ENCODE peak calls at places on chromosomes 11 and 22, in five cellular contexts. R, G, O, M and T are unnamed samples.

GRCh38 chr22:50729391-50730012 is 8.5 kb upstream of the ACR start:
- DNase-seq in R (no peak), G (peak; percentile 10), O (no peak), M (no peak), T (no peak)

GRCh38 chr22:38115423-38116205 is 5.1 kb upstream of the BAIAP2L2 start:
- DNase-seq in R (no peak), G (no peak), O (no peak), M (no peak), T (no peak)

GRCh38 chr11:117456027-117456720 is 128.5 kb downstream of the CEP164 start:
- DNase-seq in R (no peak), G (no peak), O (no peak), M (no peak), T (no peak)

GRCh38 chr11:131579932-131580387 is 209.5 kb downstream of the NTM start:
- DNase-seq in R (no peak), G (no peak), O (peak; percentile 42), M (peak; percentile 63), T (no peak)

GRCh38 chr11:76615950-76616349 is 54.6 kb downstream of the LRRC32 start:
- DNase-seq in R (no peak), G (peak; percentile 40), O (no peak), M (no peak), T (peak; percentile 31)

GRCh38 chr11:27721505-27722116 is 21.4 kb upstream of the BDNF start:
- DNase-seq in R (no peak), G (no peak), O (no peak), M (no peak), T (no peak)

GRCh38 chr11:19959697-19960096 is 200.6 kb downstream of the DBX1 start:
- DNase-seq in R (no peak), G (no peak), O (no peak), M (no peak), T (no peak)

GRCh38 chr11:27722117-27722844 is 22.0 kb upstream of the BDNF start:
- DNase-seq in R (no peak), G (no peak), O (no peak), M (peak; percentile 35), T (peak; percentile 61)

GRCh38 chr11:60208146-60208895 is 25.4 kb upstream of the MS4A6A start:
- DNase-seq in R (no peak), G (no peak), O (no peak), M (no peak), T (no peak)

GRCh38 chr11:20155683-20156279 is 4.5 kb downstream of the DBX1 start:
- DNase-seq in R (no peak), G (no peak), O (no peak), M (no peak), T (no peak)

GRCh38 chr11:32232516-32232915 is 141.6 kb downstream of the RCN1 start:
- DNase-seq in R (no peak), G (no peak), O (no peak), M (no peak), T (no peak)

GRCh38 chr11:116225236-116225635 is 547.6 kb downstream of the BUD13 start:
- DNase-seq in R (no peak), G (no peak), O (no peak), M (no peak), T (no peak)

GRCh38 chr11:78465169-78465942 is 47.7 kb upstream of the GAB2 start:
- DNase-seq in R (no peak), G (no peak), O (no peak), M (no peak), T (no peak)

GRCh38 chr11:72932132-72932570 is 117.9 kb downstream of the ATG16L2 start:
- DNase-seq in R (no peak), G (no peak), O (no peak), M (no peak), T (no peak)

GRCh38 chr11:125263268-125263790 is 98.8 kb downstream of the PKNOX2 start:
- DNase-seq in R (no peak), G (peak; percentile 60), O (peak; percentile 52), M (peak; percentile 54), T (peak; percentile 79)

GRCh38 chr22:22061085-22062077 is 78.8 kb upstream of the TOP3B start:
- DNase-seq in R (peak; percentile 8), G (peak; percentile 29), O (no peak), M (no peak), T (no peak)

GRCh38 chr11:110774138-110775014 is 62.1 kb upstream of the ARHGAP20 start:
- DNase-seq in R (no peak), G (no peak), O (peak; percentile 17), M (no peak), T (no peak)

GRCh38 chr11:88315981-88316441 is 21.5 kb downstream of the CTSC start:
- DNase-seq in R (no peak), G (no peak), O (no peak), M (no peak), T (no peak)

GRCh38 chr11:94786264-94787126 is 18.3 kb downstream of the AMOTL1 start:
- DNase-seq in R (no peak), G (no peak), O (no peak), M (peak; percentile 47), T (no peak)

GRCh38 chr11:21398195-21398594 is 728.8 kb downstream of the NELL1 start:
- DNase-seq in R (no peak), G (no peak), O (no peak), M (no peak), T (no peak)

GRCh38 chr22:48346911-48347310 is 1480.8 kb downstream of the BRD1 start:
- DNase-seq in R (no peak), G (no peak), O (no peak), M (no peak), T (no peak)

GRCh38 chr11:116544721-116545120 is 228.1 kb downstream of the BUD13 start:
- DNase-seq in R (no peak), G (no peak), O (no peak), M (no peak), T (no peak)

GRCh38 chr22:33397381-33397907 is 339.3 kb upstream of the SYN3 start:
- DNase-seq in R (no peak), G (no peak), O (no peak), M (no peak), T (no peak)

GRCh38 chr11:69215784-69216415 is 60.2 kb downstream of the SMIM38 start:
- DNase-seq in R (no peak), G (peak; percentile 5), O (no peak), M (no peak), T (no peak)

GRCh38 chr11:64291746-64292457 is 800 bp downstream of the KCNK4 start:
- DNase-seq in R (no peak), G (no peak), O (no peak), M (no peak), T (no peak)

GRCh38 chr11:95790933-95791247 is 592 bp downstream of the CEP57 start:
- DNase-seq in R (peak; percentile 28), G (peak; percentile 76), O (peak; percentile 89), M (peak; percentile 81), T (peak; percentile 83)

DNA sequence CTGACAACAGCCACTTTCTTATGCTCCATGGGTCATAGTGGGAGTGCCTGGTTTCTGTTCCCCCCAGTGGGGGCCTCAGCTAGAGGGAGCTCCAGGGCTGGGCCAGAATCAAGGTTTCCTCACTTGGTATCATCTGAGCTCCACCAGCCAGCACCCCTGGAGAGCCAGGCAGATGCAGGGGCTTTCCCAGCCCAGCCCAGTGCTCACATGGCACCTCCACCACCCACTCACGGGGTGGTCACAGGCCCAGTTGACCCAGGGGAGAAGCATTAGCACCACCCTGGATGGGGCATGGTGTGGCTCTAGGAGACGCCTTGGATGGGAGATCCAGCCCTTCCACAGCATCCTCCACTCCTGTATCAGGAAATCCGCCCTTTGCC is 24.1 kb upstream of the WNT7B start:
- DNase-seq in R (no peak), G (no peak), O (no peak), M (no peak), T (peak; percentile 32)
- TF ChIP-seq CTCF in R (peak; percentile 6), G (no peak), O (no peak), M (no peak), T (no peak)

DNA sequence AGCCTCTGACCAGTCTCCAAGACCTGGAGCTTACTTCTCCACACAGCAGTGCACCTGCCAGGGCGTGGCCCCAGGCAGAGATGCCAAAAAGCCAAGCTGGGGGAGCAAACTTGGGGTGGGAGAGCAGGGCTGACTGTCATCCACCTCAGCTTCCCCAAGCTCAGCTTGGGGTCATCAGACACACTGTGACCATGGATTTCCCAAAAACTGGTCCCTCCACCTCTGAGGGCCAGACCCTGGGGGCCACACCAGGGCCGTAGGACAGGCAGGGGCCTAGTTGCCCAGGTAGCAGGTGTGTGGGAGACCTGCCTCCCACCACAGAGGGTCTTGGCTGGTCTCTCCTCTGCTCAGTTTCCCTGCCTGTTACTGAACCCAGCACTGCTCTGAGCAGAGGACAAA is 30.6 kb downstream of the ARVCF start:
- DNase-seq in R (no peak), G (no peak), O (no peak), M (no peak), T (peak; percentile 38)
- H3K27ac ChIP-seq in R (peak overlapping the region; percentile 68), G (no peak overlapping the region), O (peak overlapping the region; percentile 81), M (no peak overlapping the region), T (no peak overlapping the region)

GRCh38 chr11:46725338-46726205 is 6.6 kb downstream of the F2 start:
- DNase-seq in R (no peak), G (no peak), O (no peak), M (no peak), T (no peak)
- H3K9me3 ChIP-seq in R (no peaks in the 10 kb centered on the region), G (no peaks in the 10 kb centered on the region), O (no peaks in the 10 kb centered on the region), M (no peaks in the 10 kb centered on the region), T (no peaks in the 10 kb centered on the region)

DNA sequence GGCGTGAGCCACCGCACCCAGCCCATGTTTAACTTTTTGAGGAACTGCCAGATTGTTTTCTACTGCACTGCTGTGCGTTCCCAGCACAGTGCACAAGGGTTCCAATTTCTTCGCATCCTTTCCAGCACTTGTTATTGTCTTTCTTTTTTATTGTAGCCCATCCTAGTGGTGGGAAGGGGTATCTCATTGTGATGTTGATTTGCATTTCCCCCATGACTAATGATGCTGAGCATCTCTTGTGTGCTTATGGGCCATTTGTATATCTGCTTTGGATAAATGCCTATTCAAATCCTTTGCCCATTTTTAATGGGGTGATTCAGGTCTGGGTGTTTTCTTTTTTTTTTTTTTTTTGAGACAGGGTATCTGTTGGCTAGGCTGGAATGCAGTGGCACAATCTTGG is 36.6 kb upstream of the SYT7 start:
- DNase-seq in R (no peak), G (no peak), O (no peak), M (no peak), T (no peak)
- TF ChIP-seq CTCF in R (peak; percentile 3), G (no peak), O (no peak), M (peak; percentile 8), T (no peak)

GRCh38 chr11:101401245-101401644 is 182.6 kb downstream of the TRPC6 start:
- DNase-seq in R (no peak), G (no peak), O (no peak), M (no peak), T (no peak)
- H3K27ac ChIP-seq in R (no peak overlapping the region), G (no peak overlapping the region), O (no peak overlapping the region), M (no peak overlapping the region), T (no peak overlapping the region)

DNA sequence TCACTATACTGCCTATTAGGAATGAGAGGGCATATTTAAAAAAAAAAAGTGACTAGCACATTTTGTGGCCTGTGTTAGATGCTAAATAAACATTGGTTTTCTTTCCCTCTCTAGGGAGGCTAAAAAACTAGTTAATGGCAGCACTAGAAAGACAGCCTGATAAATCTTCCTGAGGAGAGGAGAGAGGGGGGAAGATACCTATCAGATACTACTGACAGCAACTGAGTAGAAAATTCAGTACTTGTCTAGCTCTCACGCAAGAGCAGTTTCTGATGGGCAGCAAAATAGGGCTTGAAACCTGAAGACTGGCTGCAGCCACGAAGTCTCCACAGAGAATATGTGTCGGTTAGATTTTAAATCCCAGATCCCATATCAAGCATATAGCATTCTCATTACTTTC is 388.2 kb downstream of the KCNA4 start:
- DNase-seq in R (no peak), G (no peak), O (no peak), M (no peak), T (no peak)
- H3K9me3 ChIP-seq in R (no peaks in the 10 kb centered on the region), G (no peaks in the 10 kb centered on the region), O (no peaks in the 10 kb centered on the region), M (no peaks in the 10 kb centered on the region), T (no peaks in the 10 kb centered on the region)